ENCODE peak calls at places on chromosomes 5 and 9, in nine cellular contexts. Q, J, G, T, V, S, K, L and W are unnamed samples.

GRCh38 chr5:16712178-16712577 is 95.4 kb upstream of the RETREG1 start:
- DNase-seq in Q (no peak), J (no peak), G (no peak), T (no peak), V (no peak), S (no peak), K (no peak), L (no peak), W (no peak)

GRCh38 chr5:160938532-160938931 is 86.5 kb upstream of the ATP10B start:
- DNase-seq in Q (no peak), J (peak; percentile 49), G (no peak), T (no peak), V (no peak), S (peak; percentile 92), K (no peak), L (no peak), W (no peak)

GRCh38 chr5:72452515-72453259 is 54.5 kb downstream of the ZNF366 start:
- DNase-seq in Q (no peak), J (no peak), G (peak; percentile 81), T (no peak), V (no peak), S (peak; percentile 66), K (no peak), L (no peak), W (no peak)

GRCh38 chr5:72093824-72094223 is 13.5 kb upstream of the MAP1B start:
- DNase-seq in Q (no peak), J (no peak), G (no peak), T (no peak), V (no peak), S (no peak), K (no peak), L (no peak), W (no peak)

GRCh38 chr9:124839612-124840299 is 13.5 kb upstream of the WDR38 start:
- DNase-seq in Q (no peak), J (no peak), G (peak; percentile 79), T (peak; percentile 74), V (no peak), S (no peak), K (no peak), L (no peak), W (no peak)

GRCh38 chr9:133162802-133163558 is 734 bp downstream of the GBGT1 start:
- DNase-seq in Q (no peak), J (no peak), G (no peak), T (peak; percentile 34), V (no peak), S (no peak), K (no peak), L (no peak), W (no peak)

GRCh38 chr5:93800988-93801811 is 59.8 kb upstream of the POU5F2 start:
- DNase-seq in Q (no peak), J (peak; percentile 58), G (peak; percentile 18), T (no peak), V (no peak), S (peak; percentile 73), K (peak; percentile 80), L (peak; percentile 23), W (no peak)

GRCh38 chr9:14692536-14692917 is 705 bp downstream of the ZDHHC21 start:
- DNase-seq in Q (no peak), J (no peak), G (no peak), T (no peak), V (no peak), S (no peak), K (no peak), L (no peak), W (no peak)

GRCh38 chr5:6902597-6902996 is 189.4 kb downstream of the TENT4A start:
- DNase-seq in Q (no peak), J (no peak), G (no peak), T (no peak), V (no peak), S (no peak), K (peak; percentile 98), L (peak; percentile 67), W (peak; percentile 24)

GRCh38 chr5:109524555-109524954 is 114.8 kb upstream of the PJA2 start:
- DNase-seq in Q (no peak), J (no peak), G (no peak), T (no peak), V (no peak), S (no peak), K (no peak), L (no peak), W (no peak)

GRCh38 chr9:136228107-136228875 is 17.3 kb downstream of the QSOX2 start:
- DNase-seq in Q (no peak), J (peak; percentile 53), G (no peak), T (no peak), V (no peak), S (peak; percentile 94), K (no peak), L (no peak), W (no peak)

GRCh38 chr9:83536332-83536731 is 1.9 kb downstream of the FRMD3 start:
- DNase-seq in Q (no peak), J (no peak), G (no peak), T (no peak), V (no peak), S (no peak), K (no peak), L (peak; percentile 58), W (no peak)

GRCh38 chr5:155290937-155291336 is 277.4 kb downstream of the KIF4B start:
- DNase-seq in Q (no peak), J (no peak), G (no peak), T (no peak), V (no peak), S (no peak), K (no peak), L (no peak), W (no peak)